ENCODE peak calls at places on chromosome 1, in five cellular contexts. S, N, X, A and U are unnamed samples.

GRCh38 chr1:58586296-58586695 is 9.2 kb upstream of the TACSTD2 start:
- DNase-seq in N (no peak), S (no peak), A (no peak), X (peak; percentile 67), U (no peak)

GRCh38 chr1:205972491-205973168 is 29.4 kb upstream of the SLC26A9 start:
- DNase-seq in N (no peak), S (no peak), X (no peak), A (no peak), U (no peak)

GRCh38 chr1:172827301-172827700 is 168.4 kb downstream of the FASLG start:
- DNase-seq in A (no peak), N (no peak), S (no peak), X (no peak), U (no peak)

GRCh38 chr1:41495171-41495948 is 10.9 kb upstream of the EDN2 start:
- DNase-seq in A (peak; percentile 60), S (no peak), X (no peak), N (no peak), U (no peak)

GRCh38 chr1:224082146-224082545 is 31.8 kb upstream of the FBXO28 start:
- DNase-seq in A (no peak), N (no peak), X (peak; percentile 74), S (no peak), U (no peak)

GRCh38 chr1:36108314-36108713 is 16.7 kb downstream of the COL8A2 start:
- DNase-seq in X (no peak), N (no peak), A (no peak), S (no peak), U (peak; percentile 97)

GRCh38 chr1:223217781-223218180 is 74.7 kb upstream of the TLR5 start:
- DNase-seq in N (no peak), A (no peak), S (no peak), X (no peak), U (no peak)

GRCh38 chr1:11913291-11913690 is 12.9 kb downstream of the KIAA2013 start:
- DNase-seq in N (no peak), A (no peak), X (no peak), S (no peak), U (peak; percentile 77)

GRCh38 chr1:11802616-11802972 is 3.2 kb downstream of the MTHFR start:
- DNase-seq in S (no peak), N (no peak), X (no peak), A (peak; percentile 61), U (no peak)

GRCh38 chr1:66521736-66522365 is 12.1 kb upstream of the SGIP1 start:
- DNase-seq in N (peak; percentile 30), S (peak; percentile 98), X (peak; percentile 74), A (no peak), U (peak; percentile 87)

GRCh38 chr1:155598842-155599331 is 11.1 kb upstream of the MSTO1 start:
- DNase-seq in X (no peak), N (no peak), A (no peak), S (no peak), U (no peak)

GRCh38 chr1:231162300-231162969 is 577 bp downstream of the TRIM67 start:
- DNase-seq in S (no peak), X (peak; percentile 26), N (peak; percentile 54), A (peak; percentile 53), U (peak; percentile 97)

GRCh38 chr1:11524465-11525150 is 45.7 kb downstream of the DISP3 start:
- DNase-seq in A (no peak), N (no peak), S (no peak), X (no peak), U (peak; percentile 56)

GRCh38 chr1:35914706-35915105 is 16.2 kb upstream of the AGO3 start:
- DNase-seq in X (no peak), N (no peak), A (no peak), S (no peak), U (no peak)

GRCh38 chr1:167949770-167950169 is 12.9 kb upstream of the MPC2 start:
- DNase-seq in S (no peak), A (no peak), X (no peak), N (no peak), U (no peak)